ENCODE peak calls at places on chromosomes 7 and 10, in eight cellular contexts. K is IMR-90; Y is CD4-positive, alpha-beta T cell; I is GM13977; O is left ventricle myocardium inferior; X is mucosa of descending colon; E is esophagus muscularis mucosa; N is fibroblast of lung. M is an unnamed sample.
A peak's percentile ranks its signal among the peaks of the same experiment; 100 is the strongest.

GRCh38 chr7:8433477-8434289 is at the start of gene NXPH1:
- DNase-seq in K (no peak), Y (no peak), I (peak; percentile 65), O (no peak), X (no peak), E (no peak), N (no peak), M (no peak)

GRCh38 chr7:46257766-46258448 is 336.8 kb upstream of the IGFBP3 start:
- DNase-seq in K (peak; percentile 93), Y (no peak), I (no peak), O (no peak), X (no peak), E (no peak), N (peak; percentile 83), M (no peak)

GRCh38 chr7:2638224-2638991 is 6.6 kb downstream of the TTYH3 start:
- DNase-seq in K (peak; percentile 71), Y (no peak), I (no peak), O (peak; percentile 73), X (no peak), E (no peak), N (peak; percentile 44), M (no peak)

GRCh38 chr10:88908194-88908593 is 28.1 kb downstream of the STAMBPL1 start:
- DNase-seq in K (no peak), Y (no peak), I (no peak), O (no peak), X (no peak), E (no peak), N (no peak), M (no peak)

GRCh38 chr10:17751781-17752445 is at the start of gene TMEM236:
- DNase-seq in K (no peak), Y (no peak), I (no peak), O (no peak), X (peak; percentile 64), E (peak; percentile 37), N (no peak), M (no peak)

GRCh38 chr10:7301039-7301768 is 109.6 kb downstream of the SFMBT2 start:
- DNase-seq in K (no peak), Y (no peak), I (no peak), O (no peak), X (no peak), E (no peak), N (peak; percentile 38), M (no peak)

GRCh38 chr7:80844916-80845315 is 73.9 kb downstream of the SEMA3C start:
- DNase-seq in K (no peak), Y (no peak), I (no peak), O (no peak), X (no peak), E (no peak), N (peak; percentile 17), M (no peak)

GRCh38 chr7:107528461-107528860 is 35.3 kb downstream of the COG5 start:
- DNase-seq in K (peak; percentile 82), Y (no peak), I (no peak), O (no peak), X (no peak), E (no peak), N (peak; percentile 19), M (no peak)

GRCh38 chr10:51918451-51918850 is 219.1 kb upstream of the CSTF2T start:
- DNase-seq in K (no peak), Y (no peak), I (no peak), O (no peak), X (no peak), E (no peak), N (no peak), M (no peak)

GRCh38 chr10:9076066-9076465 is 1021.6 kb downstream of the GATA3 start:
- DNase-seq in K (no peak), Y (no peak), I (no peak), O (no peak), X (no peak), E (no peak), N (no peak), M (no peak)

GRCh38 chr10:34651796-34652195 is 163.3 kb downstream of the PARD3 start:
- DNase-seq in K (no peak), Y (no peak), I (no peak), O (no peak), X (no peak), E (no peak), N (no peak), M (no peak)

GRCh38 chr10:57188846-57189245 is 827.8 kb upstream of the ZWINT start:
- DNase-seq in K (no peak), Y (no peak), I (no peak), O (no peak), X (no peak), E (no peak), N (no peak), M (no peak)

GRCh38 chr7:100400041-100400440 is 26.8 kb downstream of the PILRA start:
- DNase-seq in K (no peak), Y (no peak), I (no peak), O (no peak), X (no peak), E (no peak), N (no peak), M (no peak)

GRCh38 chr10:132904814-132905649 is 37.3 kb downstream of the CFAP46 start:
- DNase-seq in K (peak; percentile 5), Y (no peak), I (no peak), O (no peak), X (no peak), E (no peak), N (no peak), M (no peak)

GRCh38 chr7:128794020-128794419 is 2.3 kb downstream of the CCDC136 start:
- DNase-seq in K (no peak), Y (no peak), I (peak; percentile 52), O (no peak), X (no peak), E (no peak), N (no peak), M (no peak)

GRCh38 chr7:137501561-137501960 is 158.0 kb upstream of the PTN start:
- DNase-seq in K (no peak), Y (no peak), I (no peak), O (no peak), X (no peak), E (no peak), N (no peak), M (no peak)

GRCh38 chr7:133050200-133050995 is 31.5 kb downstream of the CHCHD3 start:
- DNase-seq in K (no peak), Y (no peak), I (no peak), O (no peak), X (no peak), E (no peak), N (no peak), M (no peak)

GRCh38 chr7:133052357-133052756 is 29.5 kb downstream of the CHCHD3 start:
- DNase-seq in K (no peak), Y (no peak), I (no peak), O (no peak), X (no peak), E (no peak), N (no peak), M (no peak)

GRCh38 chr7:133051719-133052118 is 30.2 kb downstream of the CHCHD3 start:
- DNase-seq in K (no peak), Y (no peak), I (no peak), O (no peak), X (no peak), E (no peak), N (no peak), M (no peak)

GRCh38 chr7:133052826-133053225 is 29.1 kb downstream of the CHCHD3 start:
- DNase-seq in K (no peak), Y (no peak), I (no peak), O (no peak), X (no peak), E (no peak), N (no peak), M (no peak)

GRCh38 chr7:133051066-133051465 is 30.8 kb downstream of the CHCHD3 start:
- DNase-seq in K (peak; percentile 68), Y (no peak), I (peak; percentile 40), O (no peak), X (no peak), E (no peak), N (peak; percentile 55), M (no peak)
- TF ChIP-seq CTCF in K (peak; percentile 23), Y (no peak), I (peak; percentile 48), O (peak; percentile 22), X (no peak), E (no peak), N (peak; percentile 19), M (no peak)

GRCh38 chr7:992742-993607 is 10.0 kb downstream of the CYP2W1 start:
- DNase-seq in K (peak; percentile 95), Y (peak; percentile 91), I (peak; percentile 94), O (peak; percentile 95), X (peak; percentile 98), E (peak; percentile 98), N (peak; percentile 95), M (peak; percentile 89)
- TF ChIP-seq CTCF in K (peak; percentile 100), Y (peak; percentile 100), I (peak; percentile 100), O (peak; percentile 100), X (peak; percentile 99), E (peak; percentile 99), N (peak; percentile 97), M (peak; percentile 99)

DNA sequence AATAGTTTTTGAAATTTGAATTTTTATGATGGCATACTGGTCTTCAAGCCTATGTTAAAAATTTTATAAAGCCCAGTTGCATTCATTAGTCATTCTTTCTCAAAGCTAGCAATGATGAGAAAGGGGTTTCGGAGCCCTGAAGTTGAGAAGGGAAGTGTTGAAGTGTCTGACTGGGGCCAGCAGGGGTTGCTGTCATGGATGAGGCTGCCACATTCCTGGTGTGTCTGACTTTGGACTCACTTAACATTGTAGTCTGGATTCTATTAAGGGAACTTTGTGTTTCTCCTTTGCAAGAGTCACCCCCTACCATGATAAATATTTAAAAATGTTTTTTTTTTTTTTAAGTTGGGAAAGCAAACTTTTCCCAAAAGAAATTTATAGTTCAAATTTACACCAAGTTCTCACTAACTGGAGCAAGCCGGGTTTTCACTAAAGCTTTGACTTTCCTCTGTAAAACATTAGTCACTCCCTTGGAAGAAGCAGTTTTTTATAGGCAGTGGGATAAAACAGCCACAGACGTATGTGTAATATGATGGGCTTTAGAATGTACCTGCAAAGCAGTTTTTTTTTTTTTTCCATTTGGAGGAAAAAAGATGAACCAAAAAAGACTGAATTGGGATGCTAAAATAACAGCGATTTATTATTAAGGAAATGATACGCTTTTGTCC is 243.6 kb downstream of the TWIST1 start:
- DNase-seq in K (peak; percentile 41), Y (no peak), I (no peak), O (no peak), X (no peak), E (no peak), N (peak; percentile 28), M (no peak)
- TF ChIP-seq CTCF in K (peak; percentile 34), Y (no peak), I (no peak), O (no peak), X (no peak), E (no peak), N (peak; percentile 43), M (no peak)

DNA sequence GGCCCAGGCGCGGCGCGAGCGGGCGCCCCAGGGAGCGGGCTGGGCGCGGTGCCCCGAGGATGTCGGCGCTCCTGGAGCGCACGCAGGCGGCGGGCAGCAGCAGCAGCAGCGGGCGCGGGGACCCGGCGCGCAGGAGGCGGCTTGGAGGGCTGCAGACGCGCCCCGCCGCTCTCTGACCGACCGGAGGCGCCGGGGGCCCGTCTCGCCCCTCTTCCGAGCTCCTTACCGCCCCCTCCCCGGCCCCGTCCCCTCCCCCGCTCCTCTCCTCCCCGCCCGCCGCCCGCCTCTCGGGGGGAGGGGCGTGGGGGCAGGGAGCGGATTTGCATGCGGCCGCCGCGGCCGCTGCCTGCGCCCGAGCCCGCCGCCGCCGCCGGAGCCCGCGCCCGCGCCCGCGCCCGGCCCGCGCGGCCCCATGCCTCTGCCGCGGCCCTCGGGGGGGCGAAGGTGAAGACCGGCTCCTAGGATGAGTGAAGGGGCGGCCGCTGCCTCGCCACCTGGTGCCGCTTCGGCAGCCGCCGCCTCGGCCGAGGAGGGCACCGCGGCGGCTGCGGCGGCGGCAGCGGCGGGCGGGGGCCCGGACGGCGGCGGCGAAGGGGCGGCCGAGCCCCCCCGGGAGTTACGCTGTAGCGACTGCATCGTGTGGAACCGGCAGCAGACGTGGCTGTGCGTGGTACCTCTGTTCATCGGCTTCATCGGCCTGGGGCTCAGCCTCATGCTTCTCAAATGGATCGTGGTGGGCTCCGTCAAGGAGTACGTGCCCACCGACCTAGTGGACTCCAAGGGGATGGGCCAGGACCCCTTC is at the start of gene NRG3:
- DNase-seq in K (no peak), Y (no peak), I (peak; percentile 57), O (no peak), X (no peak), E (no peak), N (no peak), M (no peak)
- TF ChIP-seq CTCF in K (no peak), Y (no peak), I (no peak), O (no peak), X (no peak), E (no peak), N (no peak), M (no peak)

M was measured in natural killer cell.